ENCODE peak calls at places on chromosomes 7 and 10, in ten cellular contexts. R, D, F, Q, J, S, V, N, E and L are unnamed samples.

GRCh38 chr10:111745982-111746381 is 437.6 kb downstream of the GPAM start:
- DNase-seq in D (no peak), S (no peak), J (no peak), Q (no peak), E (no peak), V (no peak), N (no peak), F (no peak), R (no peak), L (no peak)

GRCh38 chr7:47128719-47129118 is 453.2 kb downstream of the TNS3 start:
- DNase-seq in V (no peak), F (no peak), S (no peak), D (no peak), R (no peak), J (no peak), N (no peak), Q (no peak), E (no peak), L (peak)

GRCh38 chr7:21850531-21851285 is 95.0 kb downstream of the CDCA7L start:
- DNase-seq in D (no peak), S (no peak), N (no peak), Q (no peak), J (no peak), R (no peak), V (peak), F (no peak), E (no peak), L (peak)

GRCh38 chr7:55078465-55079372 is 59.9 kb downstream of the EGFR start:
- DNase-seq in R (no peak), Q (no peak), N (no peak), D (no peak), F (peak), J (peak), S (no peak), V (no peak), E (no peak), L (peak)

GRCh38 chr10:8449909-8450308 is 395.4 kb downstream of the GATA3 start:
- DNase-seq in J (no peak), R (no peak), N (no peak), F (no peak), V (no peak), S (no peak), Q (no peak), E (no peak), D (no peak), L (no peak)

GRCh38 chr10:67077376-67077775 is 151.5 kb downstream of the LRRTM3 start:
- DNase-seq in R (no peak), S (no peak), Q (no peak), J (no peak), V (peak), E (peak), D (no peak), F (no peak), N (no peak), L (no peak)

GRCh38 chr10:89563861-89564478 is 28.6 kb upstream of the SLC16A12 start:
- DNase-seq in J (no peak), D (peak), E (peak), N (no peak), R (peak), S (no peak), F (peak), V (peak), Q (peak), L (peak)

GRCh38 chr7:129240119-129240815 is 15.4 kb downstream of the AHCYL2 start:
- DNase-seq in S (no peak), Q (no peak), V (no peak), J (no peak), N (no peak), E (no peak), R (no peak), F (no peak), D (no peak), L (peak)

GRCh38 chr10:3193751-3194150 is 21.2 kb upstream of the PITRM1 start:
- DNase-seq in E (no peak), F (no peak), D (no peak), S (no peak), J (no peak), Q (no peak), R (no peak), V (no peak), N (no peak), L (no peak)

GRCh38 chr7:109864263-109864662 is 1226.7 kb upstream of the LRRN3 start:
- DNase-seq in S (no peak), V (no peak), Q (no peak), D (no peak), R (no peak), F (no peak), J (no peak), N (no peak), E (no peak), L (no peak)

GRCh38 chr7:47690902-47691558 is 109.1 kb upstream of the TNS3 start:
- DNase-seq in Q (no peak), N (no peak), R (peak), S (peak), V (peak), J (no peak), D (no peak), F (no peak), E (peak), L (peak)

GRCh38 chr10:35563266-35563891 is 41.8 kb upstream of the GJD4 start:
- DNase-seq in R (peak), S (peak), V (peak), N (peak), D (peak), J (peak), Q (no peak), E (peak), F (peak), L (peak)

GRCh38 chr10:123974406-123974805 is 82.8 kb upstream of the CPXM2 start:
- DNase-seq in V (peak), J (no peak), N (no peak), R (peak), D (no peak), E (peak), F (no peak), S (no peak), Q (no peak), L (peak)

GRCh38 chr10:132876967-132877366 is 65.4 kb downstream of the CFAP46 start:
- DNase-seq in D (no peak), Q (no peak), N (peak), F (no peak), R (no peak), E (no peak), S (no peak), J (peak), V (no peak), L (no peak)

GRCh38 chr7:69962077-69962855 is 364.0 kb downstream of the AUTS2 start:
- DNase-seq in F (no peak), J (peak), Q (peak), D (no peak), E (peak), V (peak), N (peak), S (no peak), R (peak), L (no peak)

GRCh38 chr10:52217531-52217930 is 96.5 kb upstream of the DKK1 start:
- DNase-seq in J (no peak), E (no peak), F (no peak), N (no peak), V (no peak), D (no peak), Q (no peak), S (no peak), R (no peak), L (no peak)

GRCh38 chr7:159209429-159209828 is 64.8 kb upstream of the VIPR2 start:
- DNase-seq in N (no peak), S (no peak), J (no peak), R (no peak), F (no peak), E (no peak), Q (no peak), V (no peak), D (peak), L (no peak)

GRCh38 chr10:89156161-89156560 is 51.0 kb downstream of the CH25H start:
- DNase-seq in V (no peak), N (no peak), R (no peak), D (no peak), Q (no peak), E (no peak), F (no peak), J (no peak), S (no peak), L (no peak)

GRCh38 chr10:21146446-21146789 is 249.3 kb upstream of the NEBL start:
- DNase-seq in F (no peak), R (no peak), V (no peak), S (no peak), D (no peak), N (no peak), Q (no peak), E (no peak), J (no peak), L (no peak)

GRCh38 chr7:130071701-130072622 is 1.6 kb downstream of the KLHDC10 start:
- DNase-seq in F (peak), S (peak), R (peak), D (peak), Q (peak), J (no peak), E (peak), N (peak), V (peak), L (peak)

GRCh38 chr10:427746-428519 is 261.5 kb downstream of the DIP2C start:
- DNase-seq in N (no peak), S (no peak), R (no peak), J (no peak), V (no peak), Q (no peak), E (peak), F (no peak), D (no peak), L (no peak)

DNA sequence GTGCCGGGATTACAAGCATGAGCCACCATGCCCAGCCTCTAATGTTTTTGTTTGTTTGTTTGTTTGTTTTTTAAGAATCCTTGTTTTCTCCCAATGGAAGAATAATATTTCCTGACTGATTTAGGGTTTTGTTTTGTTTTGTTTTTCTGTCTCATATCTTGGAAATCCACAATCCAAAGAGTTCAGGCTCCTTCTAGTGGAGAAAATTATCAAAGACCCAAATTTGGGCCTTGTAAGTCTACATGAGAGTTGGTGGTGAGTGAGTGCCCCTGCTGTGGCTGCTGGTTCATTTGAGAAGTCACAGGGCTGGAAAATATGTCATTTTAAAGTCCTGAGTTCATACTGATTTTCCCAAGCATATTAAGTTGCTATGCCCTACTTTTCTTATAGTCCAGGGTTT is 33.5 kb upstream of the KLHL7 start:
- DNase-seq in J (no peak), E (peak), Q (no peak), N (no peak), V (peak), S (no peak), D (no peak), R (peak), F (no peak), L (peak)
- TF ChIP-seq CTCF in J (peak), E (peak), Q (peak), N (peak), V (peak), S (peak), D (peak), R (peak), F (peak), L (peak)

GRCh38 chr10:101135151-101136006 is 4.3 kb downstream of the TLX1 start:
- DNase-seq in V (no peak), F (no peak), N (no peak), S (no peak), R (no peak), E (no peak), D (no peak), J (no peak), Q (no peak), L (no peak)
- H3K4me3 ChIP-seq in V (no peak), F (peak), N (peak), S (no peak), R (no peak), E (no peak), D (no peak), J (peak), Q (no peak), L (no peak)

GRCh38 chr7:2892571-2892970 is 48.5 kb upstream of the GNA12 start:
- DNase-seq in F (no peak), E (no peak), R (no peak), J (no peak), S (no peak), N (no peak), D (no peak), V (no peak), Q (no peak), L (no peak)

GRCh38 chr7:2896141-2896540 is 52.0 kb upstream of the GNA12 start:
- DNase-seq in V (no peak), Q (no peak), E (no peak), J (no peak), S (no peak), D (no peak), F (no peak), R (no peak), N (no peak), L (no peak)

GRCh38 chr7:2893411-2893861 is 49.3 kb upstream of the GNA12 start:
- DNase-seq in S (no peak), R (no peak), N (no peak), J (no peak), V (no peak), Q (no peak), D (no peak), F (no peak), E (no peak), L (no peak)

GRCh38 chr7:2894118-2894940 is 50.2 kb upstream of the GNA12 start:
- DNase-seq in R (no peak), S (no peak), J (no peak), V (no peak), F (no peak), D (peak), Q (no peak), E (no peak), N (no peak), L (no peak)

GRCh38 chr7:2897023-2897422 is 52.9 kb upstream of the GNA12 start:
- DNase-seq in N (no peak), E (no peak), Q (no peak), V (no peak), R (no peak), F (no peak), D (no peak), J (no peak), S (no peak), L (no peak)
- TF ChIP-seq CTCF in N (no peak), E (no peak), Q (no peak), V (no peak), R (no peak), F (no peak), D (peak), J (no peak), S (no peak), L (no peak)

GRCh38 chr7:50329775-50330174 is 25.3 kb downstream of the IKZF1 start:
- DNase-seq in J (no peak), S (no peak), V (no peak), F (no peak), D (no peak), Q (no peak), E (no peak), R (no peak), N (no peak), L (no peak)
- H3K4me3 ChIP-seq in J (no peak), S (no peak), V (no peak), F (no peak), D (no peak), Q (no peak), E (no peak), R (no peak), N (no peak), L (no peak)